ENCODE peak calls at places on chromosome 3, in six cellular contexts. S, A, W, T, Y and J are unnamed samples.

GRCh38 chr3:128841926-128842920 is 37.2 kb upstream of the ACAD9 start:
- DNase-seq in A (no peak), Y (no peak), S (no peak), W (no peak), T (no peak), J (no peak)

GRCh38 chr3:129958715-129959114 is 15.8 kb upstream of the TRH start:
- DNase-seq in S (no peak), W (no peak), A (no peak), T (no peak), Y (no peak), J (no peak)

GRCh38 chr3:23712656-23713559 is 92.8 kb upstream of the UBE2E1 start:
- DNase-seq in W (peak; percentile 82), T (no peak), S (peak; percentile 85), A (no peak), Y (peak; percentile 94), J (peak; percentile 90)

GRCh38 chr3:59653405-59654119 is 603.7 kb upstream of the CFAP20DC start:
- DNase-seq in Y (peak; percentile 34), S (no peak), W (no peak), T (no peak), A (no peak), J (no peak)

GRCh38 chr3:111712294-111713180 is 117.4 kb upstream of the ZBED2 start:
- DNase-seq in T (peak; percentile 71), W (no peak), S (no peak), Y (peak; percentile 59), A (no peak), J (peak; percentile 65)

GRCh38 chr3:122893754-122894668 is 99.1 kb downstream of the SLC49A4 start:
- DNase-seq in T (no peak), Y (peak; percentile 33), S (peak; percentile 69), A (no peak), W (peak; percentile 52), J (peak; percentile 3)

GRCh38 chr3:2099028-2099671 is 484 bp downstream of the CNTN4 start:
- DNase-seq in W (no peak), Y (no peak), T (no peak), A (no peak), S (no peak), J (no peak)

GRCh38 chr3:137642831-137643230 is 121.3 kb upstream of the SOX14 start:
- DNase-seq in T (no peak), W (no peak), Y (no peak), A (no peak), S (no peak), J (no peak)

GRCh38 chr3:81462921-81463320 is 298.5 kb downstream of the GBE1 start:
- DNase-seq in T (no peak), W (no peak), A (no peak), S (peak; percentile 31), Y (peak; percentile 30), J (no peak)

GRCh38 chr3:118863731-118864322 is 170.8 kb downstream of the IGSF11 start:
- DNase-seq in S (no peak), A (no peak), T (peak; percentile 18), W (no peak), Y (peak; percentile 1), J (no peak)

GRCh38 chr3:89000886-89001285 is 106.5 kb upstream of the EPHA3 start:
- DNase-seq in A (no peak), W (no peak), T (no peak), Y (no peak), S (peak; percentile 25), J (peak; percentile 66)

GRCh38 chr3:141093971-141094401 is 42.8 kb downstream of the SPSB4 start:
- DNase-seq in S (no peak), A (peak; percentile 61), T (no peak), Y (no peak), W (no peak), J (peak; percentile 27)

GRCh38 chr3:27659279-27660021 is 62.7 kb downstream of the EOMES start:
- DNase-seq in A (peak; percentile 66), S (peak; percentile 71), W (peak; percentile 72), T (peak; percentile 44), Y (peak; percentile 39), J (peak; percentile 70)

GRCh38 chr3:73563896-73564582 is 60.7 kb downstream of the PDZRN3 start:
- DNase-seq in T (no peak), W (no peak), S (peak; percentile 67), Y (peak; percentile 65), A (no peak), J (no peak)

GRCh38 chr3:143433787-143434378 is 314.3 kb downstream of the CHST2 start:
- DNase-seq in T (peak; percentile 15), W (peak; percentile 26), A (no peak), Y (no peak), S (no peak), J (no peak)

GRCh38 chr3:101842245-101842934 is 6.9 kb upstream of the NFKBIZ start:
- DNase-seq in Y (peak; percentile 75), A (no peak), S (no peak), T (no peak), W (no peak), J (no peak)

GRCh38 chr3:173938159-173938558 is 540.6 kb downstream of the NLGN1 start:
- DNase-seq in Y (peak; percentile 58), S (peak; percentile 65), A (no peak), W (peak; percentile 60), T (no peak), J (peak; percentile 67)

GRCh38 chr3:189139631-189140030 is 32.1 kb upstream of the TPRG1 start:
- DNase-seq in T (no peak), A (no peak), S (no peak), Y (no peak), W (no peak), J (no peak)

GRCh38 chr3:69890094-69890493 is 109.4 kb upstream of the SAMMSON start:
- DNase-seq in Y (no peak), S (peak; percentile 62), W (peak; percentile 72), A (no peak), T (no peak), J (peak; percentile 21)

GRCh38 chr3:16301490-16301889 is 36.5 kb downstream of the OXNAD1 start:
- DNase-seq in S (no peak), W (no peak), A (no peak), Y (no peak), T (no peak), J (no peak)

GRCh38 chr3:71662056-71662455 is 63.1 kb downstream of the EIF4E3 start:
- DNase-seq in A (no peak), S (no peak), T (no peak), Y (no peak), W (no peak), J (no peak)

GRCh38 chr3:9649791-9650521 is 651 bp downstream of the MTMR14 start:
- DNase-seq in A (no peak), Y (no peak), T (peak; percentile 60), S (peak; percentile 2), W (no peak), J (no peak)

GRCh38 chr3:138066383-138066782 is 49.0 kb downstream of the DZIP1L start:
- DNase-seq in W (no peak), S (no peak), Y (no peak), A (no peak), T (no peak), J (no peak)

GRCh38 chr3:133547432-133548041 is 25.9 kb upstream of the CDV3 start:
- DNase-seq in W (no peak), S (peak; percentile 67), A (peak; percentile 78), Y (peak; percentile 91), T (no peak), J (peak; percentile 85)
- H3K4me3 ChIP-seq in W (no peak overlapping the region), S (no peak overlapping the region), A (no peak overlapping the region), Y (no peak overlapping the region), T (no peak overlapping the region), J (no peak overlapping the region)

DNA sequence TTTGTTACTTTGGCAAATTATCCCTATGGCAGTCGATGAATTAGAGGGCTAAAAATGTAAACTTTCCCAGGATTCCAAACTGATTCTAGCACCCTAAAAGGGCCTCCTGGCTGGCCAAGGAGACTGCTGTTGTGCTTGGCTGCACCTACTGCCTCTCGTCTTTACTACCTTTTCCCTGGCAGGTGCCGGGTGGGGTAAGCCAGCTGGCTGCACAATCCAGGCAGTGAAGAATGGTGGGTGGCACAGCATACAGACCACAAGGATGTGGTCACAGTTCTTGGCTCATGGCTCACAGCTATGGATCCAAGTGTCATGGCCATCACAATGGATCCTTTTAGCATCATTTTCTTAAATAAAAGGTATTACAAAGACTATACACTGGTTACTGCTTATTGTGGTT is 20.7 kb upstream of the SLC25A26 start:
- DNase-seq in W (no peak), T (no peak), A (peak; percentile 29), S (no peak), Y (no peak), J (no peak)
- TF ChIP-seq CTCF in W (no peak), T (no peak), A (no peak), S (no peak), Y (no peak), J (no peak)

GRCh38 chr3:25430942-25431570 is 3.0 kb downstream of the RARB start:
- DNase-seq in T (no peak), Y (no peak), A (no peak), S (no peak), W (no peak), J (no peak)

GRCh38 chr3:25433868-25434267 is 5.8 kb downstream of the RARB start:
- DNase-seq in W (no peak), Y (no peak), T (no peak), A (no peak), S (no peak), J (peak; percentile 60)

GRCh38 chr3:25433106-25433505 is 5.0 kb downstream of the RARB start:
- DNase-seq in Y (no peak), A (no peak), W (no peak), T (no peak), S (no peak), J (no peak)

GRCh38 chr3:25429960-25430941 is 2.2 kb downstream of the RARB start:
- DNase-seq in W (no peak), A (no peak), Y (no peak), T (no peak), S (no peak), J (peak; percentile 25)

DNA sequence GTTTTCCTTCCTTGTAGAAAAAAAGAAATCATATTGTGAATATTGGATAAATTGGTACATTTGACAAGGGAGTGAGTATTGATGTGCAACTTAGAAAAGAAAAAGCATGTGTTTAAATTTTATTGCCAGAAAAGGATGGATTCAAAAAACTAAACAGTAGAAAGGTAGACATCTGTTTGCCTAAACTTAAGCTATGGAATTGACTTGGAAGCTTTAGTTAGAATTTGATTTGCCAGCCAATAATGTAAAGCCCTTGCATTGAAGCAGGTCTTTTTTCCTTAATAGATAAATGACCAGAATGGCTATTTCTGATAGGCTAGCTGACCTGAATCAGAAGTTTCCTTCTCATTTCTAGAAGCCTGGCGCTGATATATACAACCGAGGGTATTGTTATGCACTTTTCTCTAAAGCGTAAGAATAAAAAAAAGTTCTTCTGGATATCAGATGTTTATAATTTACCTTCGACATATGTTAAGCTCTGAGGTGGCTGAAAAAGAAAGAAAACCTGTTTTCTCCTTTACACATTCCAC is 4.2 kb downstream of the RARB start:
- DNase-seq in W (no peak), S (no peak), Y (no peak), T (no peak), A (no peak), J (no peak)
- H3K4me3 ChIP-seq in W (no peak overlapping the region), S (no peak overlapping the region), Y (no peak overlapping the region), T (no peak overlapping the region), A (peak overlapping the region; percentile 56), J (no peak overlapping the region)

GRCh38 chr3:162776137-162776536 is 1279.5 kb downstream of the OTOL1 start:
- DNase-seq in T (no peak), W (no peak), A (no peak), S (no peak), Y (no peak), J (peak; percentile 5)

GRCh38 chr3:162774613-162775100 is 1278.0 kb downstream of the OTOL1 start:
- DNase-seq in W (no peak), S (no peak), A (no peak), Y (no peak), T (no peak), J (no peak)

GRCh38 chr3:162780313-162780712 is 1283.7 kb downstream of the OTOL1 start:
- DNase-seq in T (no peak), A (no peak), S (no peak), Y (no peak), W (no peak), J (no peak)

GRCh38 chr3:162777118-162777517 is 1280.5 kb downstream of the OTOL1 start:
- DNase-seq in A (no peak), Y (no peak), T (no peak), S (no peak), W (no peak), J (no peak)
- TF ChIP-seq CTCF in A (no peak), Y (no peak), T (no peak), S (peak; percentile 5), W (no peak), J (no peak)